ENCODE peak calls at places on chromosomes 1 and 21, in four cellular contexts. One of them, this sample, is unnamed.

GRCh38 chr1:34591751-34592629 is 162.9 kb upstream of the GJB5 start:
- DNase-seq in HCEC 1CT: no peak
- DNase-seq in BE2C: peak; percentile 5
- DNase-seq in HTR-8/SVneo: no peak
- DNase-seq in this sample: no peak

GRCh38 chr1:10692401-10693021 is 103.9 kb downstream of the CASZ1 start:
- DNase-seq in HTR-8/SVneo: peak; percentile 38
- DNase-seq in BE2C: peak; percentile 44
- DNase-seq in HCEC 1CT: no peak
- DNase-seq in this sample: no peak

GRCh38 chr21:37849703-37850102 is 66.6 kb downstream of the KCNJ6 start:
- DNase-seq in HCEC 1CT: peak; percentile 81
- DNase-seq in HTR-8/SVneo: peak; percentile 39
- DNase-seq in BE2C: no peak
- DNase-seq in this sample: no peak

GRCh38 chr1:217506878-217507277 is 124.0 kb downstream of the GPATCH2 start:
- DNase-seq in HTR-8/SVneo: no peak
- DNase-seq in HCEC 1CT: peak; percentile 67
- DNase-seq in BE2C: no peak
- DNase-seq in this sample: no peak

GRCh38 chr1:180560200-180560867 is 1.6 kb downstream of the OVAAL start:
- DNase-seq in BE2C: no peak
- DNase-seq in HTR-8/SVneo: no peak
- DNase-seq in HCEC 1CT: no peak
- DNase-seq in this sample: no peak

GRCh38 chr1:178055093-178055492 is 38.8 kb upstream of the RASAL2 start:
- DNase-seq in HCEC 1CT: peak; percentile 55
- DNase-seq in BE2C: no peak
- DNase-seq in HTR-8/SVneo: peak; percentile 64
- DNase-seq in this sample: no peak

GRCh38 chr1:3186526-3186921 is 117.5 kb downstream of the PRDM16 start:
- DNase-seq in HTR-8/SVneo: peak; percentile 14
- DNase-seq in BE2C: peak; percentile 44
- DNase-seq in HCEC 1CT: no peak
- DNase-seq in this sample: no peak

GRCh38 chr1:86382878-86383277 is 13.2 kb downstream of the ODF2L start:
- DNase-seq in HCEC 1CT: no peak
- DNase-seq in HTR-8/SVneo: no peak
- DNase-seq in BE2C: no peak
- DNase-seq in this sample: no peak

GRCh38 chr1:169109561-169110134 is 3.2 kb downstream of the ATP1B1 start:
- DNase-seq in HTR-8/SVneo: no peak
- DNase-seq in HCEC 1CT: peak; percentile 51
- DNase-seq in BE2C: peak; percentile 76
- DNase-seq in this sample: peak; percentile 37

GRCh38 chr1:6854166-6854565 is 68.9 kb downstream of the CAMTA1 start:
- DNase-seq in HTR-8/SVneo: no peak
- DNase-seq in BE2C: no peak
- DNase-seq in HCEC 1CT: no peak
- DNase-seq in this sample: no peak

GRCh38 chr1:97070366-97070765 is 348.8 kb downstream of the PTBP2 start:
- DNase-seq in HTR-8/SVneo: no peak
- DNase-seq in BE2C: no peak
- DNase-seq in HCEC 1CT: no peak
- DNase-seq in this sample: no peak

GRCh38 chr1:18149113-18149641 is 41.6 kb downstream of the IGSF21 start:
- DNase-seq in HTR-8/SVneo: no peak
- DNase-seq in BE2C: peak; percentile 68
- DNase-seq in HCEC 1CT: no peak
- DNase-seq in this sample: no peak

GRCh38 chr1:56098956-56099355 is 480.4 kb downstream of the PLPP3 start:
- DNase-seq in HTR-8/SVneo: no peak
- DNase-seq in HCEC 1CT: peak; percentile 43
- DNase-seq in BE2C: no peak
- DNase-seq in this sample: no peak

GRCh38 chr1:201137579-201138310 is 10.8 kb upstream of the ASCL5 start:
- DNase-seq in BE2C: no peak
- DNase-seq in HCEC 1CT: peak; percentile 85
- DNase-seq in HTR-8/SVneo: no peak
- DNase-seq in this sample: no peak

GRCh38 chr21:14917762-14918161 is 147.0 kb downstream of the NRIP1 start:
- DNase-seq in HCEC 1CT: no peak
- DNase-seq in BE2C: no peak
- DNase-seq in HTR-8/SVneo: no peak
- DNase-seq in this sample: no peak

GRCh38 chr1:92476071-92476607 is 10.6 kb downstream of the GFI1 start:
- DNase-seq in HTR-8/SVneo: no peak
- DNase-seq in BE2C: no peak
- DNase-seq in HCEC 1CT: no peak
- DNase-seq in this sample: no peak

GRCh38 chr21:45592626-45593134 is 50.4 kb upstream of the SLC19A1 start:
- DNase-seq in HCEC 1CT: no peak
- DNase-seq in HTR-8/SVneo: no peak
- DNase-seq in BE2C: peak; percentile 3
- DNase-seq in this sample: no peak

GRCh38 chr1:109151146-109151545 is 37.2 kb downstream of the ELAPOR1 start:
- DNase-seq in HCEC 1CT: peak; percentile 55
- DNase-seq in HTR-8/SVneo: peak; percentile 21
- DNase-seq in BE2C: peak; percentile 34
- DNase-seq in this sample: peak; percentile 60

GRCh38 chr1:94974824-94975223 is 47.9 kb upstream of the CNN3 start:
- DNase-seq in HCEC 1CT: peak; percentile 92
- DNase-seq in BE2C: no peak
- DNase-seq in HTR-8/SVneo: peak; percentile 31
- DNase-seq in this sample: no peak

GRCh38 chr1:24490101-24490781 is 12.4 kb upstream of the RCAN3 start:
- DNase-seq in HCEC 1CT: no peak
- DNase-seq in HTR-8/SVneo: no peak
- DNase-seq in BE2C: no peak
- DNase-seq in this sample: no peak

GRCh38 chr1:227917081-227917950 is 30.4 kb downstream of the WNT9A start:
- DNase-seq in HTR-8/SVneo: no peak
- DNase-seq in BE2C: peak; percentile 6
- DNase-seq in HCEC 1CT: no peak
- DNase-seq in this sample: no peak

GRCh38 chr1:68093737-68094136 is 43.3 kb upstream of the DIRAS3 start:
- DNase-seq in BE2C: no peak
- DNase-seq in HCEC 1CT: no peak
- DNase-seq in HTR-8/SVneo: no peak
- DNase-seq in this sample: no peak

GRCh38 chr1:245483247-245483646 is 328.5 kb downstream of the KIF26B start:
- DNase-seq in HCEC 1CT: no peak
- DNase-seq in BE2C: no peak
- DNase-seq in HTR-8/SVneo: no peak
- DNase-seq in this sample: no peak